ENCODE peak calls at places on chromosomes 4 and X, in five cellular contexts. E is SJSA1; N is psoas muscle; U is CD8-positive, alpha-beta T cell; L is Calu3. H is an unnamed sample.

GRCh38 chr4:177740563-177740962 is 298.3 kb upstream of the AGA start:
- DNase-seq in L (no peak), E (no peak), N (no peak), U (no peak), H (no peak)

GRCh38 chrX:111262086-111262485 is 8.2 kb downstream of the CAPN6 start:
- DNase-seq in E (no peak), L (no peak), N (no peak), U (no peak), H (no peak)

GRCh38 chr4:103484521-103484920 is 235.3 kb downstream of the TACR3 start:
- DNase-seq in U (no peak), E (peak; percentile 47), L (no peak), N (no peak), H (no peak)

GRCh38 chr4:102736636-102737549 is 23.9 kb downstream of the MANBA start:
- DNase-seq in E (no peak), N (no peak), L (peak; percentile 53), U (no peak), H (no peak)

GRCh38 chrX:144801786-144802185 is 445.5 kb upstream of the SPANXN1 start:
- DNase-seq in U (no peak), L (no peak), E (no peak), N (no peak), H (no peak)

GRCh38 chr4:186684889-186685309 is 38.8 kb downstream of the FAT1 start:
- DNase-seq in N (no peak), L (no peak), U (no peak), E (no peak), H (no peak)

GRCh38 chr4:155809835-155810234 is 51.0 kb downstream of the GUCY1B1 start:
- DNase-seq in L (peak; percentile 7), N (no peak), E (no peak), U (no peak), H (no peak)

GRCh38 chr4:60019180-60019579 is 1180.9 kb upstream of the ADGRL3 start:
- DNase-seq in N (no peak), U (no peak), E (no peak), L (no peak), H (no peak)

GRCh38 chrX:149804102-149804501 is 22.4 kb downstream of the MAGEA9 start:
- DNase-seq in E (no peak), N (no peak), U (no peak), L (no peak), H (no peak)

GRCh38 chr4:32519060-32519459 is 1798.9 kb downstream of the PCDH7 start:
- DNase-seq in U (no peak), N (no peak), L (no peak), E (no peak), H (no peak)

GRCh38 chrX:30039768-30040167 is 175.6 kb upstream of the MAGEB2 start:
- DNase-seq in L (no peak), E (no peak), N (no peak), U (no peak), H (no peak)